ENCODE peak calls at places on chromosomes 4 and X, in nine cellular contexts. V is ovary, B is transverse colon, R is A673, T is pancreas, L is brain microvascular endothelial cell, M is astrocyte of the spinal cord, E is choroid plexus epithelial cell, H is neural progenitor cell. S is an unnamed sample.

GRCh38 chr4:23782778-23783455 is 106.9 kb downstream of the PPARGC1A start:
- DNase-seq in V (no peak), B (no peak), R (no peak), T (no peak), L (no peak), M (no peak), E (no peak), H (no peak), S (no peak)

GRCh38 chr4:121697626-121698025 is 846 bp upstream of the ANXA5 start:
- DNase-seq in V (no peak), B (no peak), R (no peak), T (no peak), L (no peak), M (no peak), E (no peak), H (no peak), S (no peak)

GRCh38 chr4:98864560-98864959 is 64.4 kb downstream of the EIF4E start:
- DNase-seq in V (no peak), B (peak; percentile 13), R (no peak), T (no peak), L (no peak), M (no peak), E (no peak), H (no peak), S (no peak)

GRCh38 chr4:87493147-87493546 is 36.0 kb downstream of the SPARCL1 start:
- DNase-seq in V (no peak), B (no peak), R (no peak), T (no peak), L (no peak), M (no peak), E (no peak), H (no peak), S (no peak)

GRCh38 chr4:26235500-26235899 is 85.3 kb upstream of the RBPJ start:
- DNase-seq in V (no peak), B (peak; percentile 60), R (no peak), T (no peak), L (no peak), M (peak; percentile 40), E (peak; percentile 66), H (no peak), S (no peak)

GRCh38 chrX:15500497-15500966 is at the start of gene BMX:
- DNase-seq in V (no peak), B (no peak), R (no peak), T (no peak), L (no peak), M (no peak), E (no peak), H (no peak), S (no peak)

GRCh38 chr4:30543057-30543456 is 177.1 kb upstream of the PCDH7 start:
- DNase-seq in V (no peak), B (no peak), R (no peak), T (no peak), L (no peak), M (no peak), E (no peak), H (peak; percentile 83), S (no peak)

GRCh38 chrX:34629572-34629971 is 27.5 kb downstream of the TMEM47 start:
- DNase-seq in V (no peak), B (no peak), R (peak; percentile 61), T (no peak), L (no peak), M (peak; percentile 64), E (no peak), H (no peak), S (no peak)

GRCh38 chr4:35463251-35463952 is 780.9 kb downstream of the ARAP2 start:
- DNase-seq in V (no peak), B (no peak), R (no peak), T (peak; percentile 13), L (no peak), M (no peak), E (no peak), H (peak; percentile 39), S (no peak)

GRCh38 chrX:107940095-107940494 is 42.1 kb downstream of the TEX13B start:
- DNase-seq in V (no peak), B (no peak), R (no peak), T (no peak), L (no peak), M (no peak), E (peak; percentile 2), H (no peak), S (no peak)

GRCh38 chrX:71622347-71623104 is 4.2 kb upstream of the CXCR3 start:
- DNase-seq in V (peak; percentile 79), B (peak; percentile 87), R (peak; percentile 5), T (peak; percentile 84), L (peak; percentile 35), M (peak; percentile 38), E (peak; percentile 57), H (peak; percentile 50), S (peak; percentile 86)

GRCh38 chr4:8427761-8428287 is 12.7 kb downstream of the ACOX3 start:
- DNase-seq in V (no peak), B (peak; percentile 17), R (peak; percentile 12), T (no peak), L (peak; percentile 43), M (peak; percentile 26), E (peak; percentile 52), H (peak; percentile 35), S (peak; percentile 56)

GRCh38 chr4:169096221-169096620 is 86.2 kb upstream of the CBR4 start:
- DNase-seq in V (no peak), B (no peak), R (no peak), T (no peak), L (no peak), M (no peak), E (no peak), H (no peak), S (no peak)

GRCh38 chrX:4451591-4451990 is 738.1 kb upstream of the PRKX start:
- DNase-seq in V (no peak), B (no peak), R (no peak), T (peak; percentile 20), L (no peak), M (no peak), E (no peak), H (peak; percentile 24), S (no peak)

GRCh38 chr4:38273369-38273768 is 313.2 kb downstream of the PTTG2 start:
- DNase-seq in V (no peak), B (no peak), R (no peak), T (no peak), L (no peak), M (no peak), E (no peak), H (no peak), S (no peak)

GRCh38 chr4:140926672-140927071 is 170.5 kb upstream of the TBC1D9 start:
- DNase-seq in V (no peak), B (no peak), R (no peak), T (no peak), L (no peak), M (peak; percentile 24), E (peak; percentile 51), H (no peak), S (no peak)

GRCh38 chrX:38312436-38312835 is 14.9 kb downstream of the RPGR start:
- DNase-seq in V (no peak), B (no peak), R (peak; percentile 84), T (no peak), L (peak; percentile 80), M (peak; percentile 74), E (peak; percentile 66), H (no peak), S (no peak)

GRCh38 chr4:21413807-21414370 is 534.7 kb downstream of the KCNIP4 start:
- DNase-seq in V (no peak), B (no peak), R (no peak), T (no peak), L (no peak), M (no peak), E (no peak), H (no peak), S (no peak)

GRCh38 chr4:150569384-150569987 is 12.5 kb upstream of the MAB21L2 start:
- DNase-seq in V (no peak), B (no peak), R (no peak), T (no peak), L (peak; percentile 86), M (peak; percentile 45), E (peak; percentile 83), H (no peak), S (no peak)

GRCh38 chr4:152690706-152691651 is 11.2 kb upstream of the TMEM154 start:
- DNase-seq in V (no peak), B (no peak), R (no peak), T (no peak), L (no peak), M (no peak), E (peak; percentile 33), H (no peak), S (no peak)

GRCh38 chr4:100430441-100430840 is 87.4 kb downstream of the EMCN start:
- DNase-seq in V (no peak), B (no peak), R (peak; percentile 42), T (no peak), L (no peak), M (no peak), E (no peak), H (no peak), S (no peak)

GRCh38 chr4:146654648-146654975 is 15.9 kb downstream of the POU4F2 start:
- DNase-seq in V (no peak), B (no peak), R (no peak), T (no peak), L (no peak), M (no peak), E (peak; percentile 4), H (no peak), S (no peak)
- H3K4me3 ChIP-seq in V (peak overlapping the region; percentile 28), B (peak overlapping the region; percentile 27), R (peak overlapping the region; percentile 52), T (peak overlapping the region; percentile 48), L (peak overlapping the region; percentile 45), M (peak overlapping the region; percentile 34), E (peak overlapping the region; percentile 50), H (peak overlapping the region; percentile 64), S (no peak overlapping the region)

DNA sequence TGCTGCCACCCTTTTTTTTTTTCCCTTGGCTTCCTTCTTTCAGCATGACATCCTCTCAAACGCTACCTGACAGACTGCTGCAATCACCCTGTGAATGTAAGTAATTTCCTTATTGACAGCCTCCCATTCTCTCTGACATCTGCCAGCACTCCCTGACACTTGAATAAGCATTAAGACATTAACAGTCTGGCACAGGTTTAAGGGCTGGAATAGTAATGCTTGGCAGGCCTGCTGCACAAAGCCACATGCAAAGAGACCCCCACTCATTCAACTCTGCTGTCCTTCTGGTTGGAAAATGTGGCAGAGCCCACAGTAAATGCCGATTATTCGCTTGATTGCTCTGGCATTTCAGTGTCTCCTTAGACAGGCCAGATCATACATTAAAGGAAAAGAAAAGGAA is 28.1 kb upstream of the RASGEF1B start:
- DNase-seq in V (no peak), B (peak; percentile 16), R (no peak), T (no peak), L (no peak), M (no peak), E (no peak), H (peak; percentile 69), S (no peak)
- H3K4me3 ChIP-seq in V (no peak overlapping the region), B (no peak overlapping the region), R (no peak overlapping the region), T (no peak overlapping the region), L (no peak overlapping the region), M (no peak overlapping the region), E (no peak overlapping the region), H (no peak overlapping the region), S (no peak overlapping the region)

GRCh38 chr4:184666670-184667069 is 17.1 kb downstream of the PRIMPOL start:
- DNase-seq in V (no peak), B (no peak), R (no peak), T (no peak), L (no peak), M (no peak), E (no peak), H (no peak), S (no peak)
- H3K4me3 ChIP-seq in V (no peak overlapping the region), B (no peak overlapping the region), R (no peak overlapping the region), T (peak overlapping the region; percentile 17), L (no peak overlapping the region), M (no peak overlapping the region), E (no peak overlapping the region), H (no peak overlapping the region), S (no peak overlapping the region)

GRCh38 chrX:20211261-20211786 is 55.4 kb downstream of the RPS6KA3 start:
- DNase-seq in V (no peak), B (no peak), R (no peak), T (no peak), L (no peak), M (no peak), E (no peak), H (no peak), S (no peak)
- H3K4me3 ChIP-seq in V (no peak overlapping the region), B (no peak overlapping the region), R (no peak overlapping the region), T (no peak overlapping the region), L (no peak overlapping the region), M (no peak overlapping the region), E (no peak overlapping the region), H (no peak overlapping the region), S (no peak overlapping the region)